ENCODE peak calls at places on chromosomes 13 and 19, in five cellular contexts. O is fibroblast of lung, U is IMR-90, Q is A673, H is uterus. P is an unnamed sample. For H3K4me1, the result is how much of the 10 kb centered on the place peaks cover.

GRCh38 chr13:32587014-32587773 is 942 bp downstream of the PDS5B start:
- DNase-seq in O (peak), U (peak), Q (peak), H (peak), P (peak)

GRCh38 chr19:40584007-40584406 is 7.3 kb downstream of the SHKBP1 start:
- DNase-seq in O (no peak), U (no peak), Q (no peak), H (no peak), P (peak)

GRCh38 chr19:41774515-41774980 is 19.2 kb downstream of the CEACAM6 start:
- DNase-seq in O (no peak), U (no peak), Q (no peak), H (no peak), P (peak)

GRCh38 chr19:6402058-6402457 is 9.1 kb upstream of the GTF2F1 start:
- DNase-seq in O (no peak), U (no peak), Q (no peak), H (no peak), P (no peak)

GRCh38 chr19:1489463-1489971 is 633 bp downstream of the PCSK4 start:
- DNase-seq in O (no peak), U (no peak), Q (no peak), H (no peak), P (no peak)

GRCh38 chr19:4371209-4371897 is 28.0 kb downstream of the MPND start:
- DNase-seq in O (no peak), U (no peak), Q (no peak), H (no peak), P (no peak)

GRCh38 chr19:34664168-34664567 is 12.8 kb downstream of the SCGB2B2 start:
- DNase-seq in O (no peak), U (no peak), Q (no peak), H (no peak), P (no peak)

GRCh38 chr13:98480915-98481510 is 95.9 kb downstream of the STK24 start:
- DNase-seq in O (peak), U (peak), Q (no peak), H (no peak), P (no peak)

GRCh38 chr13:34412817-34413365 is 529.2 kb upstream of the NBEA start:
- DNase-seq in O (peak), U (no peak), Q (no peak), H (no peak), P (peak)

GRCh38 chr19:6220385-6221191 is 59.2 kb downstream of the MLLT1 start:
- DNase-seq in O (no peak), U (peak), Q (no peak), H (peak), P (no peak)

GRCh38 chr13:82458169-82458568 is 1424.1 kb downstream of the SLITRK1 start:
- DNase-seq in O (no peak), U (no peak), Q (no peak), H (no peak), P (no peak)

GRCh38 chr13:52070929-52071523 is 46.5 kb downstream of the UTP14C start:
- DNase-seq in O (peak), U (peak), Q (peak), H (no peak), P (peak)

GRCh38 chr19:1084024-1084868 is 10.9 kb downstream of the POLR2E start:
- DNase-seq in O (no peak), U (no peak), Q (no peak), H (no peak), P (no peak)

GRCh38 chr19:30444686-30445232 is 72.6 kb downstream of the ZNF536 start:
- DNase-seq in O (no peak), U (no peak), Q (no peak), H (no peak), P (no peak)

GRCh38 chr19:45887311-45887710 is 1.4 kb upstream of the IRF2BP1 start:
- DNase-seq in O (peak), U (no peak), Q (no peak), H (peak), P (no peak)

GRCh38 chr13:114339779-114340534 is 25.7 kb downstream of the CHAMP1 start:
- DNase-seq in O (peak), U (peak), Q (peak), H (no peak), P (no peak)

GRCh38 chr13:101111894-101112293 is 304.4 kb downstream of the NALCN start:
- DNase-seq in O (no peak), U (peak), Q (no peak), H (no peak), P (no peak)

DNA sequence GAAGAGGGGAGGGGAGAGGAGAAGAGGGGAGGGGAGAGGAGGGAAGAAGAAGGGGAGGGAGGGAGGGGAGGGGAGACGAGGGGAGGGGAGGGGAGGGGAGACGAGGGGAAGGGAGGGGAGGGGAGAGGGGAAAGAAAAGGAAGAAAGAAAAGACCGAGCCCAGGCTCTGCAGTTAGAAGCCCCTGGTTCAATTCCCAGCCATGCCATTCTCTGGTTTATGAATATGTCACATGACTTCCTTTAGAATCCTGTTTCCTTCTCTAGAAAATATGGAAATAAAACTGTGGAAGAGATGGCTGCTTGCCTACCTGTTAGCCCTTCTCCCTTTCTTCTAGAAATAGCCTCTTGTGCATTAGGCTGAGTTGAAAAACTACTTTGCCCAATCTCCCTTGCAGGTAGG is 14.3 kb downstream of the TNNT1 start:
- DNase-seq in O (no peak), U (no peak), Q (no peak), H (no peak), P (no peak)
- H3K27ac ChIP-seq in O (no peak), U (no peak), Q (no peak), H (no peak), P (no peak)

GRCh38 chr13:30125422-30126073 is 181.8 kb downstream of the KATNAL1 start:
- DNase-seq in O (peak), U (peak), Q (no peak), H (peak), P (peak)

GRCh38 chr13:30121666-30122065 is 185.7 kb downstream of the KATNAL1 start:
- DNase-seq in O (no peak), U (no peak), Q (no peak), H (no peak), P (no peak)

GRCh38 chr13:30124131-30124768 is 183.1 kb downstream of the KATNAL1 start:
- DNase-seq in O (no peak), U (no peak), Q (no peak), H (peak), P (no peak)

GRCh38 chr13:30121244-30121643 is 186.1 kb downstream of the KATNAL1 start:
- DNase-seq in O (no peak), U (no peak), Q (no peak), H (no peak), P (no peak)

GRCh38 chr13:30123575-30123974 is 183.8 kb downstream of the KATNAL1 start:
- DNase-seq in O (no peak), U (no peak), Q (no peak), H (no peak), P (no peak)
- TF ChIP-seq CTCF in O (no peak), U (no peak), Q (no peak), H (no peak), P (no peak)

DNA sequence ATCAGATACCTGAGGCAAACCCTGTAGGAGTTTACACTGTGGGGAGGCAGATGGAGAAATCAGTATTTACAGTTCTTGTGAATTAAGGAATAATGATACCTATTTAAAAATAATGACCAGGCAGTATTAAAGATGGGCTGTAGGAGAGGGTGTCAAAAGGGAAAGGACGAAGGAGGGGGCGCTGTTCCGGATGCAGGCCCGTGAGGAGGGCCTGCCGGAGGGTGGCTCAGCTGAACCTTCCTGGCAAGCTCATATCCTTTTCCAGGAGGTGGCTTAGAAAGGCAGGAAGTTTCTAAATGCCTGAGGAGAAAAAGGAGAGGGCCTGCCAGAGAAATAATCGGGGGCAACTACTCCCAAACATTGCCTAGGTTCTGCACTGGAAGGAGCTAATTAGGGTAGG is 46.6 kb downstream of the MBNL2 start:
- DNase-seq in O (no peak), U (no peak), Q (no peak), H (no peak), P (no peak)
- H3K4me1 ChIP-seq in O (under half), U (under half), Q (under half), H (under half), P (under half)

GRCh38 chr13:106558527-106558926 is 9.4 kb downstream of the ARGLU1 start:
- DNase-seq in O (no peak), U (no peak), Q (no peak), H (no peak), P (no peak)

GRCh38 chr13:106560791-106561190 is 7.1 kb downstream of the ARGLU1 start:
- DNase-seq in O (no peak), U (no peak), Q (no peak), H (no peak), P (no peak)

GRCh38 chr13:106562301-106562700 is 5.6 kb downstream of the ARGLU1 start:
- DNase-seq in O (no peak), U (no peak), Q (no peak), H (no peak), P (no peak)

GRCh38 chr13:106565127-106565775 is 2.7 kb downstream of the ARGLU1 start:
- DNase-seq in O (no peak), U (no peak), Q (no peak), H (no peak), P (no peak)

DNA sequence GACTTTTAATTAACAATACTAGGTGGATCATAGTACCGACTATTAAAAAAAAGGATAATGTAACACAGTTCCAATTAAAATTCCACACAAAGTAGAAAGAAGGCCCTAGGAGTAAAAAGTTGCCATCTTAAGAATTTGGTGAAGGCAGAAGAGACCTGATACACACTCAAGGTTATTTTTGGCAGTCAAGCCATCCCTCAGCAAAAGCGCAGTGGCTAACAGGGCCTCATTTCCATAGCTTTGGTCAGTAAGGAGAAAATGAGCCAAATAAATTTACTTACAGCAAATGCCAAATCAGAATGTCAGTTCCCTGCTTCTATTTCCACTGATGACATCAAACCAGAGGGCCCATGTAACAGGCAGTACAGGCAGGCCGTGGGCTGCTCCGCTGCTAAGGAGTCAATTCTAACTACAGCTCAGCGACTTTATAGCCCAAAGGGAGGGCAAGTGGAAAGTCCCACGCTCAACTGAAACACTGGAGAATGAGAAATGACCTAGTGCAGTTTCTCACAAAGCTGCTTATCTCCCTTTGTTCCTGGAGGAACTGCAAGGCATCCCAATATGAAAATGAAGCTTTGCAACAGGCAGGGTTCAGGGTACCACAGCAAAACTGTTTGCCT is 6.3 kb downstream of the ARGLU1 start:
- DNase-seq in O (peak), U (peak), Q (no peak), H (no peak), P (no peak)
- H3K27ac ChIP-seq in O (no peak), U (no peak), Q (no peak), H (peak), P (no peak)

GRCh38 chr13:59259416-59260000 is 904.2 kb downstream of the DIAPH3 start:
- DNase-seq in O (no peak), U (no peak), Q (no peak), H (no peak), P (no peak)

GRCh38 chr13:59266478-59267063 is 897.2 kb downstream of the DIAPH3 start:
- DNase-seq in O (peak), U (no peak), Q (no peak), H (no peak), P (peak)

GRCh38 chr13:59263531-59263930 is 900.2 kb downstream of the DIAPH3 start:
- DNase-seq in O (no peak), U (no peak), Q (no peak), H (no peak), P (no peak)

DNA sequence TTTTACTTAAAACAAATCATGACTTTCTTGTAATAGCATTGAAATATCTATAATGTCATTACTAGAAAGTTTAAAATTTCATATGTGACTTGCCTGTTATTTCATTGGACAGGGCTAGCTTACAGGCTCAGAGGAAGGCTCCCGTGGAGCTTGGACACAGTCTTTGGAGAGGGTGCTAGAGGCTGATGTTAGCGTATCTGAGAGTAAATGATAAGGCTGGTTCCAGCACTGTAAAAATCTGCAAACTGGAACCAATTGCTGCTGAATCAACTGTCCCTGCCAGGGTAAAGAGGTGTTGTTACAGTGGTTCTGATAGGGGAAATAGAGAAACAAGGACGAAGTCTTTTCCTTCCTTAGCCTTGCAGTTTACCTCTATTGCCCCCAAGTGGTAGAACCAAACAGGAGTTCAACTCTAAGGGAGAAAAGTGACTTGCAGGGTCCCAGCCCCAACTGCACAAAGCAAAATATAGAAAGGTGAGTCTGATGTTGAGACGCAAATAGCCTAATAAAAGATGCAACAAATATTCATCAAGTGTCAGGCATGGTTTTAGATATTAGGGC is 901.7 kb downstream of the DIAPH3 start:
- DNase-seq in O (no peak), U (peak), Q (peak), H (no peak), P (no peak)
- TF ChIP-seq CTCF in O (peak), U (peak), Q (peak), H (no peak), P (peak)

GRCh38 chr13:40063278-40063698 is 407.8 kb downstream of the COG6 start:
- DNase-seq in O (peak), U (no peak), Q (no peak), H (no peak), P (no peak)
- H3K4me1 ChIP-seq in O (under half), U (under half), Q (under half), H (under half), P (under half)

GRCh38 chr19:36331353-36332228 is 47.4 kb downstream of the ZFP14 start:
- DNase-seq in O (peak), U (peak), Q (peak), H (peak), P (peak)
- H3K27ac ChIP-seq in O (peak), U (no peak), Q (peak), H (peak), P (no peak)

DNA sequence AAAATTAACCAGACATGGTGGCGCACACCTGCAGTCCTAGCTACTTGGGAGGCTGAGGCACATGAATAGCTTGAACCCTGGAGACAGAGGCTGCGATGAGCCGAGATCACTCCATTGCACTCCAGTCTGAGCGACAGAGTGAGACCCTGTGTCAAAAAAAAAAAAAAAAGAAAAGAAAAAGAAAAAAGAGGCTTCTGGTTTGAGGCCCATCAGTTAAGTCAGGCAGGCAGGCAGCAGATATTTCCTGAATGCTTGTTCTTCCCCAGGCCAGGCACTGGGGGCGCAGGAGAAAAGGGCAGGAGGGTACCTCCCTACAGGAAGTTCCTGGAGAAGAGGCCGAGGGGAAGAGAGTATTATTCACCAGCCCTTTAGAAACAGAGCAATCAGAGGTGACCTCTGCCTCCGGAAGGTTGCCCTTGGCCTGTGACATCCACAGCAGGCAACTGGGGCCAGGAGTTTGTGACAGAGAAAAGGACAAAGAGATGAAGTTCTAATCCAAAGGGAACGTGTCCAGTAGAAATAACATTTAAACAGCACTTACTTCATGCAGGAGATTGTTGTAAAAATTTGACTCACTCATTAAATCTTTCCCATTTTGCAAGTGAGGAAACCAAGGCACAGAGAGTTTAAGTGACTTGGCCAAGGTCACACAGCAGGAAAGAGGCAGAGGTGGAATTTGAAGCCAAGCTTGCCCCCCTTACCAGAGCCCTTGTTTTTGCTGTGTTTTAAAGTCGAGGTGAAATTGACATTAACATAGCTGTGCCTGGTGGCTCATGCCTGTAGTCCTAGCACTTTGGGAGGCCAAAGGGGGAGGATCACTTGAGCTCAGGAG is 4.3 kb upstream of the RLN3 start:
- DNase-seq in O (peak), U (peak), Q (peak), H (peak), P (no peak)
- TF ChIP-seq CTCF in O (peak), U (peak), Q (peak), H (no peak), P (peak)

GRCh38 chr19:13005861-13006370 is 10.6 kb downstream of the NFIX start:
- DNase-seq in O (no peak), U (no peak), Q (no peak), H (no peak), P (no peak)

GRCh38 chr19:13002970-13003540 is 7.8 kb downstream of the NFIX start:
- DNase-seq in O (no peak), U (no peak), Q (no peak), H (no peak), P (no peak)

GRCh38 chr19:13005253-13005652 is 10.0 kb downstream of the NFIX start:
- DNase-seq in O (no peak), U (no peak), Q (no peak), H (no peak), P (no peak)

GRCh38 chr19:13002389-13002898 is 7.2 kb downstream of the NFIX start:
- DNase-seq in O (no peak), U (no peak), Q (no peak), H (no peak), P (no peak)

DNA sequence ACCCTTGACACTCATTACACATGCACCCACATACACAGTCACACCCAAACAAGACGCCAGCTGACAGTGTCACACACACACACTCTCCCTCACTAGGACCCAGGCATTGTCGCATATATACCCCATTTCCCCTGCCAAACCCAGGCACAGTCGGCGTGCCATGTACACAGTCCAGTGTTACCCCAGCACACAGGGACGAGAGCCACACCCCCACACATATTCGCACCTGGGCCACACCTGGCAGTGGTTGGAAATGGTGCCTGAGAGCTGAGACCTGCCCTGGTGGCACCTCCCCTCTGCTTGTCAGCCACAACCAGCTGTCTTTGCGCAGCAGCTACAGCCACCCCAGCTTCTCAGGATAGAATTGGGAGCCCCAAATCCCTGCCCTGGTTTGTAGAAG is 9.0 kb downstream of the NFIX start:
- DNase-seq in O (no peak), U (no peak), Q (no peak), H (no peak), P (no peak)
- H3K4me1 ChIP-seq in O (under half), U (under half), Q (under half), H (under half), P (under half)

P was measured in foreskin keratinocyte.